ENCODE peak calls at places on chromosomes 7 and 10, in ten cellular contexts. K, E, R, I, P, D, F, H, S and B are unnamed samples.

GRCh38 chr10:70906953-70907618 is 18.7 kb upstream of the PCBD1 start:
- DNase-seq in K (no peak), E (no peak), R (no peak), I (no peak), P (peak; percentile 7), D (no peak), F (no peak), H (peak; percentile 7), S (no peak), B (peak; percentile 21)

GRCh38 chr10:78518224-78518623 is 484.6 kb downstream of the RPS24 start:
- DNase-seq in K (no peak), E (no peak), R (no peak), I (no peak), P (no peak), D (no peak), F (no peak), H (no peak), S (no peak), B (no peak)

GRCh38 chr7:5421626-5422323 is 1.9 kb downstream of the TNRC18 start:
- DNase-seq in K (peak; percentile 55), E (no peak), R (peak; percentile 77), I (peak; percentile 78), P (no peak), D (peak; percentile 69), F (no peak), H (peak; percentile 73), S (peak; percentile 76), B (no peak)

GRCh38 chr7:115145512-115145911 is 223.6 kb downstream of the MDFIC start:
- DNase-seq in K (peak; percentile 9), E (no peak), R (no peak), I (no peak), P (no peak), D (no peak), F (no peak), H (no peak), S (peak; percentile 64), B (no peak)

GRCh38 chr7:5557920-5558401 is 134.3 kb upstream of the TNRC18 start:
- DNase-seq in K (no peak), E (no peak), R (no peak), I (no peak), P (peak; percentile 87), D (peak; percentile 65), F (no peak), H (peak; percentile 61), S (peak; percentile 67), B (no peak)

GRCh38 chr10:74738052-74738451 is 88.3 kb upstream of the KAT6B start:
- DNase-seq in K (no peak), E (no peak), R (no peak), I (no peak), P (no peak), D (no peak), F (no peak), H (no peak), S (no peak), B (no peak)

GRCh38 chr10:131733596-131733995 is 167.2 kb upstream of the PPP2R2D start:
- DNase-seq in K (no peak), E (no peak), R (no peak), I (peak; percentile 17), P (no peak), D (no peak), F (no peak), H (no peak), S (no peak), B (no peak)

GRCh38 chr7:12493407-12493806 is 77.1 kb upstream of the SCIN start:
- DNase-seq in K (no peak), E (no peak), R (peak; percentile 50), I (peak; percentile 28), P (no peak), D (no peak), F (no peak), H (no peak), S (peak; percentile 52), B (no peak)

GRCh38 chr7:122885583-122886356 is 490 bp downstream of the CADPS2 start:
- DNase-seq in K (no peak), E (no peak), R (peak; percentile 51), I (peak; percentile 84), P (peak; percentile 79), D (peak; percentile 30), F (no peak), H (peak; percentile 54), S (peak; percentile 16), B (peak; percentile 63)

GRCh38 chr7:122884186-122884585 is 2.1 kb downstream of the CADPS2 start:
- DNase-seq in K (no peak), E (no peak), R (no peak), I (no peak), P (no peak), D (no peak), F (no peak), H (no peak), S (no peak), B (no peak)

GRCh38 chr7:122887848-122888247 is 1.6 kb upstream of the CADPS2 start:
- DNase-seq in K (no peak), E (no peak), R (no peak), I (no peak), P (no peak), D (no peak), F (no peak), H (no peak), S (no peak), B (no peak)

GRCh38 chr7:122887198-122887597 is 938 bp upstream of the CADPS2 start:
- DNase-seq in K (no peak), E (no peak), R (peak; percentile 82), I (peak; percentile 83), P (peak; percentile 76), D (peak; percentile 64), F (no peak), H (peak; percentile 54), S (peak; percentile 44), B (peak; percentile 62)

DNA sequence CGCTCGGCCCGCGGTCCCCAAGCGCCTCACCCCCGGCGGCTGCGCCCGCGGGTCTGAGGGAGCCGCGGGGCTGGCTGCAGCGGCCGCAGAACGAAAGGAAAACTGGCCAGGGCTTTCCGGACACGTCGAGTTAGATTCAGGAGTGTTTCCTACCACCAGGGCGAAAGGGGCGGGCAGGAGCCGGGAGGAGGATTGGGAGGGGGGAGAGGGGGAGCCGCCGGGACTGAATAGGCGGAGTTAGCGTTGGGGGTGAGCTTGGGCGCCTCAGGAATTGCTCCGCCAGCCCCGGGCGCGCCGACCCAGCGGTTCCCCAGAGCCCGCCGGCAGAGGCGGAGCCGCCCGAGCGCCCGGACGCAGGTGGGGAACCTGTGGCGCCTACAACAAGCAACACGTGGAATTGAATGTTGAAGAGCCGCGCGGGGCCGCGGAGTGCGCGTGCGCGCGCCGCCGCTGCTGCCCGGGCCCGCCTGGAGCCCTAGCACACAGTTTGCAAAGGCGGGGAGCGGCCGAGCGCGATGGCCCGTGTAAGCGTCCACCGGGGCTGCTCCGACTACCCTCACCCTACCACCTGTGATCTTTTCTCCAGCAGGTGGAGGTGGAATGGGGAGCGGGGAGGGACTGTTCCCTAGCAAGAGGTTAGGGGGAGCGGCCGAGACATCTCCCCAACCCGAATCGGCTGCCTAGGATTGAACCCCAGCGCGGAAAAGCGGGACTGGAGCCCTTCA is at the start of gene CADPS2:
- DNase-seq in K (peak; percentile 5), E (no peak), R (peak; percentile 89), I (peak; percentile 93), P (peak; percentile 90), D (peak; percentile 90), F (no peak), H (peak; percentile 88), S (peak; percentile 55), B (peak; percentile 66)
- TF ChIP-seq CTCF in K (no peak), E (no peak), R (peak; percentile 54), I (peak; percentile 19), P (no peak), D (no peak), F (no peak), H (peak; percentile 46), S (peak; percentile 9), B (no peak)

GRCh38 chr10:37680716-37681616 is 176.4 kb downstream of the ZNF248 start:
- DNase-seq in K (no peak), E (no peak), R (no peak), I (no peak), P (no peak), D (no peak), F (no peak), H (no peak), S (no peak), B (no peak)

GRCh38 chr10:37682617-37683016 is 174.8 kb downstream of the ZNF248 start:
- DNase-seq in K (no peak), E (no peak), R (no peak), I (no peak), P (no peak), D (no peak), F (no peak), H (no peak), S (no peak), B (no peak)

GRCh38 chr10:37681617-37681999 is 175.8 kb downstream of the ZNF248 start:
- DNase-seq in K (no peak), E (no peak), R (no peak), I (no peak), P (no peak), D (no peak), F (no peak), H (no peak), S (no peak), B (no peak)

GRCh38 chr10:37679465-37679864 is 177.9 kb downstream of the ZNF248 start:
- DNase-seq in K (no peak), E (no peak), R (no peak), I (no peak), P (no peak), D (no peak), F (no peak), H (no peak), S (no peak), B (no peak)

DNA sequence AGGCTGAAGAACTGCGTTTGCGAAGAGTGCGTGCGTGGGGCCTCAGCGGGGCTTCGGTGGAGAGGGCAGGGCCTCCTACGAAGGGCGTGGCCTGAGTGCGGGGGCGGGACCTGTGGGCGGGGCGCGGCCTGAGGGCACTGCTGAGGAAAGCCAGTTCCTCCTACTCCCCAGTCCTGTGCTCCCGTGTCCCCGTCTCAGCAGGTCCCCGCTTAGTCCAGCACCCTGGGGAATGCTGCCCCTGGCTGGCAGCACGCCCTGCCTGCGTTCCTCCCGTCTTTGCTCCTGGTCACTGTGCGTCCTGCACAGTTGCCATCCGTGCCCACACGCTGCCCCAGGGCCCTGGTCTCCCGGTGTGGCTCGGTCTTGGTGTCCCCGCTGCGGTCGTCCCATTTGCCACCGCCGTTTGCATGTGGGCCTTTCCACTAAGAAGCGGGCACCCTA is 177.1 kb downstream of the ZNF248 start:
- DNase-seq in K (no peak), E (no peak), R (no peak), I (no peak), P (no peak), D (no peak), F (no peak), H (no peak), S (no peak), B (no peak)
- TF ChIP-seq CTCF in K (no peak), E (no peak), R (no peak), I (no peak), P (no peak), D (no peak), F (no peak), H (no peak), S (no peak), B (no peak)

GRCh38 chr7:138354066-138354465 is 106.0 kb upstream of the TRIM24 start:
- DNase-seq in K (no peak), E (no peak), R (no peak), I (no peak), P (no peak), D (no peak), F (no peak), H (no peak), S (no peak), B (no peak)
- TF ChIP-seq CTCF in K (no peak), E (no peak), R (no peak), I (no peak), P (no peak), D (no peak), F (no peak), H (no peak), S (no peak), B (no peak)

GRCh38 chr7:23106491-23106800 is 861 bp downstream of the KLHL7 start:
- DNase-seq in K (no peak), E (no peak), R (no peak), I (peak; percentile 80), P (no peak), D (peak; percentile 38), F (no peak), H (no peak), S (no peak), B (no peak)

GRCh38 chr7:23107781-23108180 is 2.2 kb downstream of the KLHL7 start:
- DNase-seq in K (no peak), E (no peak), R (no peak), I (no peak), P (no peak), D (no peak), F (no peak), H (no peak), S (no peak), B (no peak)

GRCh38 chr7:23106801-23107713 is 1.5 kb downstream of the KLHL7 start:
- DNase-seq in K (no peak), E (no peak), R (no peak), I (no peak), P (no peak), D (no peak), F (no peak), H (no peak), S (peak; percentile 28), B (no peak)

GRCh38 chr7:23105086-23105643 is 420 bp upstream of the KLHL7 start:
- DNase-seq in K (no peak), E (no peak), R (no peak), I (no peak), P (no peak), D (no peak), F (no peak), H (no peak), S (no peak), B (no peak)

GRCh38 chr7:23105644-23106490 is at the start of gene KLHL7:
- DNase-seq in K (peak; percentile 90), E (peak; percentile 65), R (peak; percentile 94), I (peak; percentile 99), P (peak; percentile 99), D (peak; percentile 96), F (peak; percentile 95), H (peak; percentile 96), S (peak; percentile 98), B (peak; percentile 98)
- TF ChIP-seq CTCF in K (peak; percentile 6), E (no peak), R (peak; percentile 48), I (peak; percentile 41), P (no peak), D (no peak), F (no peak), H (no peak), S (peak; percentile 7), B (no peak)